ENCODE peak calls at places on chromosomes 13 and 19, in four cellular contexts. One of them, this sample, is unnamed.

GRCh38 chr13:105105471-105105870 is 1430.0 kb downstream of the EFNB2 start:
- DNase-seq in A549: no peak
- DNase-seq in K562: no peak
- DNase-seq in GM12878: no peak
- DNase-seq in this sample: no peak

GRCh38 chr19:2582984-2583956 is 107.3 kb downstream of the GADD45B start:
- DNase-seq in A549: no peak
- DNase-seq in K562: no peak
- DNase-seq in GM12878: no peak
- DNase-seq in this sample: no peak

GRCh38 chr19:58346961-58347929 is 6.0 kb downstream of the A1BG start:
- DNase-seq in GM12878: no peak
- DNase-seq in K562: peak; percentile 98
- DNase-seq in A549: peak; percentile 65
- DNase-seq in this sample: peak; percentile 63

GRCh38 chr13:107867701-107868661 is 347.4 kb downstream of the LIG4 start:
- DNase-seq in GM12878: no peak
- DNase-seq in K562: peak; percentile 73
- DNase-seq in A549: no peak
- DNase-seq in this sample: peak; percentile 57

GRCh38 chr13:33109319-33109718 is 93.1 kb downstream of the KL start:
- DNase-seq in K562: no peak
- DNase-seq in GM12878: no peak
- DNase-seq in A549: no peak
- DNase-seq in this sample: no peak

GRCh38 chr19:41956621-41957020 is 2.5 kb downstream of the RABAC1 start:
- DNase-seq in K562: no peak
- DNase-seq in A549: no peak
- DNase-seq in GM12878: no peak
- DNase-seq in this sample: no peak

GRCh38 chr13:113110048-113110851 is 4.7 kb downstream of the F7 start:
- DNase-seq in A549: no peak
- DNase-seq in K562: no peak
- DNase-seq in GM12878: no peak
- DNase-seq in this sample: no peak

GRCh38 chr19:40225440-40226305 is 816 bp downstream of the CCNP start:
- DNase-seq in GM12878: no peak
- DNase-seq in K562: no peak
- DNase-seq in A549: no peak
- DNase-seq in this sample: peak; percentile 37

GRCh38 chr13:63209330-63210017 is 1793.8 kb upstream of the PCDH20 start:
- DNase-seq in GM12878: no peak
- DNase-seq in A549: no peak
- DNase-seq in K562: no peak
- DNase-seq in this sample: peak; percentile 65

GRCh38 chr13:114099918-114100445 is 32.4 kb downstream of the RASA3 start:
- DNase-seq in GM12878: no peak
- DNase-seq in K562: no peak
- DNase-seq in A549: peak; percentile 26
- DNase-seq in this sample: peak; percentile 44

GRCh38 chr19:4581381-4582111 is 22.1 kb upstream of the SEMA6B start:
- DNase-seq in K562: peak; percentile 94
- DNase-seq in A549: no peak
- DNase-seq in GM12878: no peak
- DNase-seq in this sample: no peak
- TF ChIP-seq ELK1 in K562: no peak
- TF ChIP-seq ELK1 in A549: no peak
- TF ChIP-seq ELK1 in GM12878: no peak
- TF ChIP-seq ELK1 in this sample: no peak

GRCh38 chr19:17655751-17656480 is 32.2 kb downstream of the UNC13A start:
- DNase-seq in K562: no peak
- DNase-seq in GM12878: no peak
- DNase-seq in A549: no peak
- DNase-seq in this sample: no peak
- TF ChIP-seq ELK1 in K562: no peak
- TF ChIP-seq ELK1 in GM12878: no peak
- TF ChIP-seq ELK1 in A549: no peak
- TF ChIP-seq ELK1 in this sample: no peak

GRCh38 chr19:51375504-51376221 is 3.2 kb upstream of the NKG7 start:
- DNase-seq in K562: no peak
- DNase-seq in A549: no peak
- DNase-seq in GM12878: peak; percentile 61
- DNase-seq in this sample: no peak
- TF ChIP-seq ELK1 in K562: no peak
- TF ChIP-seq ELK1 in A549: no peak
- TF ChIP-seq ELK1 in GM12878: no peak
- TF ChIP-seq ELK1 in this sample: no peak

DNA sequence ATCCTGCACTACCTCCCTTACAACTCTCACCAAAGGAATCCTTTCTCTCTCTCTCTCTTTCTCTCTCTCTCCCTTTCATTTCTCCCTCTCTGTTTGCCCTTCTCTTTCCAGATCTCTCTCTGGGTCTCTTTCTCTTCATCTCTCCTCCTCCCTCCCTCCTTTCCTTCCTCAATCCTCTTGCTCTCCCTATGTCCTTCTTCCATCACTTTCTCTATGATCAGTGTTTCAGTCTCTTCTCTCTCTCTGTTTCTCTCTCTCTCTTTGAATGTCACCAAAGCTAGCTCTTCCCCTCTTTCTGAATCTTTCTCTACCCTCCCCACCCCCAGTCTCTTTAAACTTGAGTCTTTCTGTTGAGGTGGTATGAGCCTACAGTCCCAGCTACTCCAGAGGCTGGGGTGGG is 19.8 kb upstream of the KLK4 start:
- DNase-seq in K562: no peak
- DNase-seq in GM12878: no peak
- DNase-seq in A549: no peak
- DNase-seq in this sample: no peak
- TF ChIP-seq ELK1 in K562: no peak
- TF ChIP-seq ELK1 in GM12878: no peak
- TF ChIP-seq ELK1 in A549: no peak
- TF ChIP-seq ELK1 in this sample: no peak

GRCh38 chr13:29359181-29359580 is 236.3 kb downstream of the SLC7A1 start:
- DNase-seq in K562: no peak
- DNase-seq in A549: no peak
- DNase-seq in GM12878: no peak
- DNase-seq in this sample: no peak

GRCh38 chr13:29362849-29363604 is 232.5 kb downstream of the SLC7A1 start:
- DNase-seq in A549: peak; percentile 41
- DNase-seq in K562: peak; percentile 47
- DNase-seq in GM12878: peak; percentile 13
- DNase-seq in this sample: peak; percentile 44

DNA sequence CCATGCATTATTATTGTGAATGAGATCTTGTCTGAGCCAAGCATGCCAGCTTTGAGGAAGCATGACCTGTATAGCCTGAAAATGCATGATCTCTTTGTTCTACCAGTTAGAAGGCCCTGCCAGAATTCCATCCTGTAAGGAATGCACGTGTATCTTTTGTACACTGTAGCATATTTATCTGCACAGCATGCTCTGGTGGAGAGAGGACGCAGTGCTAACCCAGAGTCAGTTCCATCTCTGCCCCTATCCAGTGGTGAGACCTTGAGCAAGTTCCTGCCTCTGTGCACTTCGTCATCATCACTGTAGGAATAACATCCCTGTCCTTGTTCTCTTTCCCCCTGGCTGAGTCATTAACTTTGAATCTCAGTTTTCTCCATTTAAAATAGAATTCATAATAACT is 233.8 kb downstream of the SLC7A1 start:
- DNase-seq in GM12878: no peak
- DNase-seq in A549: no peak
- DNase-seq in K562: no peak
- DNase-seq in this sample: no peak
- TF ChIP-seq ELK1 in GM12878: no peak
- TF ChIP-seq ELK1 in A549: no peak
- TF ChIP-seq ELK1 in K562: no peak
- TF ChIP-seq ELK1 in this sample: no peak

GRCh38 chr13:48037346-48038173 is at the start of gene NUDT15:
- DNase-seq in A549: peak; percentile 88
- DNase-seq in GM12878: peak; percentile 96
- DNase-seq in K562: peak; percentile 86
- DNase-seq in this sample: peak; percentile 96

GRCh38 chr13:48043789-48044503 is 6.4 kb downstream of the NUDT15 start:
- DNase-seq in A549: no peak
- DNase-seq in GM12878: no peak
- DNase-seq in K562: no peak
- DNase-seq in this sample: peak; percentile 73

GRCh38 chr13:48042889-48043288 is 5.4 kb downstream of the NUDT15 start:
- DNase-seq in A549: no peak
- DNase-seq in GM12878: no peak
- DNase-seq in K562: no peak
- DNase-seq in this sample: no peak

GRCh38 chr13:48040059-48040458 is 2.5 kb downstream of the NUDT15 start:
- DNase-seq in K562: no peak
- DNase-seq in GM12878: no peak
- DNase-seq in A549: no peak
- DNase-seq in this sample: no peak

GRCh38 chr13:48038763-48039162 is 1.2 kb downstream of the NUDT15 start:
- DNase-seq in K562: no peak
- DNase-seq in GM12878: no peak
- DNase-seq in A549: no peak
- DNase-seq in this sample: no peak
- TF ChIP-seq ELK1 in K562: no peak
- TF ChIP-seq ELK1 in GM12878: no peak
- TF ChIP-seq ELK1 in A549: no peak
- TF ChIP-seq ELK1 in this sample: no peak

DNA sequence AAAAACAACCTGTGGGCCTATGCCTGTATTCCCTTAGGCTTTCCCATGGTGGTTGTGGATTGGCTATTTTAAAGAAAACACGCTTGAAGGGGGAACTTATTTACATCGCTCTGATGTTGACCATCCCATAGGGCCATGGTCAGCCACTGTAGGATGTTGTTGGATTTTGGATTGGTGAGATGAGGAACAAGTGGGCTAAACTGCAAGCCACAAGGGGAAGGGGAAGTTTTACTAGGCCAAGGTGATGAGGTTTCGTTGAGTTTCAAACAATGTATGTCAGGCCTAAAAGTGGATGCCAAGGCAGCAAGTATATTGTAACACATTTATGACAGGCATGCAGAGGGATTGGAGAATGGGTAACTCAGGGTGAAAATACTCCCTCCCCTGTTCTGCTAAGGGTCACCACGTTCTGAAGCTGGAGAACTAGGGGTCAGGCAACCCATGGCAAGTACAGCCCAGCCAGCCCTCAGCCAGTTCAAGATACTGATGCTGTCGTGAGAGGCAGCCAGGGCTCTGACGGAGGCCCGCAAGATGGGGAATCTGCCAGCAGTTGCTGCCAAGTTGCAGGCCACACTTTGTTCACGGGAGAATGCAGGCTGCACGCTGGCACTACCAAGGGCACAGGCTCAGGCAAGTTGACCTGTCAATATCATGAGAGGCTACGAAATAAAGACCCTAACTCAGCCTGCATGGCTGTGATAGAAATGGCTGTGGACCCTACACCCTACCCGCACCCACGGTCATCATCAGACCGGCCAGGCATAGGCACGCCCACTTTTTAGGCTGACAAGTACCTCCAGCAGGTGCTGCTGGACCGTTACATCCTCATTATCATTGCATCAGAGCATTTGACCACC is 11.1 kb downstream of the IRGC start:
- DNase-seq in GM12878: peak; percentile 20
- DNase-seq in K562: no peak
- DNase-seq in A549: no peak
- DNase-seq in this sample: no peak
- TF ChIP-seq ELK1 in GM12878: no peak
- TF ChIP-seq ELK1 in K562: no peak
- TF ChIP-seq ELK1 in A549: no peak
- TF ChIP-seq ELK1 in this sample: no peak

DNA sequence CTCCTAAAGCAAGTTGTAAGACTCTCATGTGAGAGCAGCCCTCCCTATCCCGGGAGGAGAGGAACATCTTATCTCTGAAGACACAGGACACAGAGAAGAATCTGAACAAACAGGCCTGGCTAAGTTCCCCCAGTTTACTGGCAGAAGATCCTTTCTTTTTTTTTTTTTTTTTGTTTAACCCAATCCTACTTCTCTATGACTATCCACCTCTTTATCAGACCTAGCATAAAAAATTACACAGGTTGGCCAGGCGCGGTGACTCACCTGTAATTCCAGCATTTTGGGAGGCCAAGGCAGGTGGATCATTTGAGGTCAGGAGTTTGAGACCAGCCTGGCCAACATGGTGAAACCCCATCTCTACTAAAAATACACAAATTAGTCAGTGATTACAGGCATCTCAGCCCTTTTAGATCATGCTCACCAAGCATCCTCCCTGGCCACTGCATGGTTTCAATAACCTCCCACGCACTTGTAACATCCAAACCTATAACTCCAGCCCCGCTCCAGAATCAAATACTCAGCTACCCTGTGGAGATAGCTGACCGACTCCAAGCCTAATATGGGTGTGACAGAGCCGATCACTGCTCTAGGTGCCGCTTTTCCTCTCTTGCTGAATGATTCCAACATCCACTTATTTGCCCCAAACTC is 27.3 kb upstream of the MUC16 start:
- DNase-seq in K562: no peak
- DNase-seq in A549: no peak
- DNase-seq in GM12878: no peak
- DNase-seq in this sample: no peak
- TF ChIP-seq ELK1 in K562: no peak
- TF ChIP-seq ELK1 in A549: no peak
- TF ChIP-seq ELK1 in GM12878: no peak
- TF ChIP-seq ELK1 in this sample: no peak

DNA sequence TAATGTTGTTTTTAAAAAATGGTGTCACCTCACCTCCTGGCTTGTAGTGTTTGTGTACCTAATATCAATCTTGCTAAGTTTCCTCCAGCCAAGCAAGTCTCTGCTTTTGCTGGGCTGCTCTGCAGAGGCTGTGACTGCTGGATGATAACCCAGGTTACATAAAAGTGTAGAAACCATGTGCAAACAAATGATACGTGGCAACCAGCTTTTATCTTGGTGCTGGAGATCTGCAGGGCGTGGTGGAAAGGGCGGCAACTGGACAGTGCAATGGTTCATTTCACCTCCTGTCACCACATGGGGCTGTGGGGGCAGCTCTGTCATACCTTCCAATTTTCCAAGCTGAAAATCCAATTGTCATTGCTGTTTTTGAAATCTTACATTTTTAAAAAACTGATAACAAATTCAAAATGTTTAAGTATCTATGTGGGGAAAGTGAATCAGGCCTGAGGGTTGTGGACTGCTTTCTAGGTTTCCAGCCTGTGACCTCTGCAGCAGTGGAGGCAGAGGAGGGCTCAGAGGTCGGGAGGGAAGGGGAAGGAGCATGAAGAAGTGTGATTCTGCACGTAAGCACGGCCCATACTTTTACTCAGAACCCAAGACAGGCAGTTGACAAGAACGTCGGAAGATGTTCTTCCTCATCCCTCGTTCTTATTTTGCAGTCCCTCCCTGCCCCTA is 9.7 kb downstream of the GPR42 start:
- DNase-seq in A549: no peak
- DNase-seq in K562: peak; percentile 80
- DNase-seq in GM12878: no peak
- DNase-seq in this sample: no peak
- TF ChIP-seq ELK1 in A549: no peak
- TF ChIP-seq ELK1 in K562: no peak
- TF ChIP-seq ELK1 in GM12878: no peak
- TF ChIP-seq ELK1 in this sample: no peak

This sample was measured in IMR-90.